ENCODE peak calls at places on chromosomes 7 and 10, in six cellular contexts. X is tibial artery; M is endothelial cell; S is Caki2; P is activated T-cell treated with anti-CD3 and anti-CD28 coated beads, Interleukin-2, amount 50 U/mL, for 1 hour; J is cardiac fibroblast. L is an unnamed sample.

GRCh38 chr10:30436688-30437038 is 2.7 kb downstream of the MAP3K8 start:
- DNase-seq in X (no peak), J (no peak), S (no peak), P (no peak), M (no peak), L (no peak)

GRCh38 chr10:7282457-7282856 is 128.4 kb downstream of the SFMBT2 start:
- DNase-seq in X (no peak), M (no peak), J (no peak), P (no peak), S (no peak), L (no peak)

GRCh38 chr10:132669208-132669861 is 116.6 kb downstream of the NKX6-2 start:
- DNase-seq in J (no peak), M (no peak), S (no peak), X (no peak), P (no peak), L (no peak)

GRCh38 chr10:84531396-84531795 is 203.0 kb downstream of the CCSER2 start:
- DNase-seq in M (no peak), X (no peak), J (no peak), P (no peak), S (no peak), L (no peak)

GRCh38 chr10:49379596-49380410 is 16.1 kb downstream of the DRGX start:
- DNase-seq in S (no peak), J (no peak), P (no peak), M (no peak), X (no peak), L (no peak)

GRCh38 chr7:71625534-71625933 is 493.6 kb downstream of the GALNT17 start:
- DNase-seq in S (no peak), M (no peak), P (no peak), J (no peak), X (no peak), L (no peak)

GRCh38 chr10:132401396-132402168 is 4.6 kb downstream of the PWWP2B start:
- DNase-seq in M (no peak), S (no peak), X (no peak), P (no peak), J (no peak), L (no peak)

GRCh38 chr7:64870656-64871055 is 32.4 kb upstream of the ZNF273 start:
- DNase-seq in M (no peak), S (no peak), X (no peak), J (no peak), P (no peak), L (no peak)

GRCh38 chr7:141045842-141046630 is 27.8 kb upstream of the TMEM178B start:
- DNase-seq in X (no peak), J (no peak), M (no peak), S (peak; percentile 88), P (no peak), L (no peak)

GRCh38 chr10:71086439-71087080 is 125.8 kb upstream of the UNC5B start:
- DNase-seq in P (no peak), M (no peak), J (no peak), X (no peak), S (no peak), L (peak; percentile 6)

GRCh38 chr10:113616244-113617074 is 47.4 kb downstream of the NRAP start:
- DNase-seq in M (peak; percentile 11), P (no peak), X (no peak), S (no peak), J (no peak), L (no peak)

GRCh38 chr10:24708081-24708480 is 15.6 kb downstream of the ARHGAP21 start:
- DNase-seq in M (no peak), J (no peak), X (no peak), P (no peak), S (no peak), L (no peak)

GRCh38 chr7:80078159-80078731 is 56.4 kb upstream of the GNAI1 start:
- DNase-seq in P (no peak), X (no peak), J (no peak), S (no peak), M (no peak), L (no peak)

GRCh38 chr10:113386005-113386404 is 166.8 kb upstream of the HABP2 start:
- DNase-seq in M (no peak), P (no peak), S (no peak), J (peak; percentile 23), X (no peak), L (no peak)

GRCh38 chr10:99945286-99945685 is 64.5 kb downstream of the DNMBP start:
- DNase-seq in J (peak; percentile 96), P (no peak), X (peak; percentile 47), S (no peak), M (no peak), L (no peak)

GRCh38 chr7:155412416-155413253 is 45.3 kb upstream of the EN2 start:
- DNase-seq in P (peak; percentile 37), S (peak; percentile 44), X (no peak), J (peak; percentile 13), M (peak; percentile 83), L (no peak)

GRCh38 chr7:43303740-43304241 is 191.3 kb downstream of the HECW1 start:
- DNase-seq in M (no peak), X (no peak), P (no peak), J (peak; percentile 13), S (no peak), L (no peak)

GRCh38 chr7:36734731-36735130 is 10.4 kb upstream of the AOAH start:
- DNase-seq in P (no peak), S (no peak), J (no peak), M (no peak), X (no peak), L (no peak)

GRCh38 chr7:23443974-23444373 is 26.3 kb downstream of the IGF2BP3 start:
- DNase-seq in M (no peak), P (no peak), S (no peak), X (no peak), J (no peak), L (no peak)

GRCh38 chr7:92873776-92874175 is 37.4 kb upstream of the CDK6 start:
- DNase-seq in S (no peak), X (no peak), M (no peak), J (peak; percentile 5), P (no peak), L (no peak)

GRCh38 chr10:118564652-118565051 is 30.8 kb downstream of the PRLHR start:
- DNase-seq in M (peak; percentile 43), S (no peak), J (no peak), P (no peak), X (no peak), L (no peak)

GRCh38 chr10:78211476-78212110 is 177.9 kb downstream of the RPS24 start:
- DNase-seq in S (peak; percentile 33), M (peak; percentile 42), P (no peak), X (no peak), J (peak; percentile 73), L (no peak)

GRCh38 chr7:73738220-73738611 is 386 bp downstream of the ABHD11 start:
- DNase-seq in X (no peak), P (peak; percentile 67), M (peak; percentile 48), S (peak; percentile 76), J (peak; percentile 69), L (peak; percentile 62)

GRCh38 chr10:97234403-97234802 is 48.6 kb upstream of the SLIT1 start:
- DNase-seq in X (no peak), J (peak; percentile 72), S (no peak), P (no peak), M (peak; percentile 18), L (no peak)

L was measured in heart left ventricle.